ENCODE peak calls at places on chromosomes 2 and 18, in five cellular contexts. X is ovary, Y is heart left ventricle, C is uterus, T is breast epithelium. B is an unnamed sample.

GRCh38 chr2:64311948-64312621 is 141.9 kb upstream of the LGALSL start:
- DNase-seq in X (peak), Y (peak), C (peak), T (peak), B (peak)

GRCh38 chr2:240199133-240199870 is 58.8 kb upstream of the OTOS start:
- DNase-seq in X (peak), Y (no peak), C (peak), T (no peak), B (peak)

GRCh38 chr18:31943895-31944816 is 1.2 kb upstream of the TRAPPC8 start:
- DNase-seq in X (no peak), Y (no peak), C (no peak), T (no peak), B (no peak)

GRCh38 chr2:32622570-32623310 is 5.1 kb upstream of the TTC27 start:
- DNase-seq in X (no peak), Y (no peak), C (no peak), T (no peak), B (no peak)

GRCh38 chr2:74199275-74199701 is 873 bp downstream of the MTHFD2 start:
- DNase-seq in X (no peak), Y (no peak), C (no peak), T (no peak), B (peak)

GRCh38 chr2:37561615-37562569 is 109.5 kb downstream of the CDC42EP3 start:
- DNase-seq in X (no peak), Y (no peak), C (no peak), T (no peak), B (no peak)

GRCh38 chr2:148746973-148747372 is 102.4 kb downstream of the EPC2 start:
- DNase-seq in X (no peak), Y (no peak), C (no peak), T (no peak), B (no peak)

GRCh38 chr2:130369589-130370341 is 13.9 kb downstream of the PTPN18 start:
- DNase-seq in X (no peak), Y (no peak), C (no peak), T (no peak), B (no peak)

GRCh38 chr18:56460590-56460989 is 177.8 kb downstream of the TXNL1 start:
- DNase-seq in X (no peak), Y (no peak), C (no peak), T (no peak), B (no peak)

GRCh38 chr2:54977149-54977548 is 73.1 kb downstream of the RTN4 start:
- DNase-seq in X (no peak), Y (no peak), C (no peak), T (no peak), B (no peak)

GRCh38 chr2:225104321-225104720 is 62.1 kb upstream of the DOCK10 start:
- DNase-seq in X (no peak), Y (no peak), C (no peak), T (no peak), B (no peak)

GRCh38 chr2:149645391-149645790 is 57.8 kb upstream of the MMADHC start:
- DNase-seq in X (no peak), Y (no peak), C (no peak), T (no peak), B (no peak)

GRCh38 chr18:78586596-78586995 is 393.0 kb upstream of the SALL3 start:
- DNase-seq in X (no peak), Y (no peak), C (no peak), T (no peak), B (no peak)

GRCh38 chr2:232292395-232293154 is 86.0 kb upstream of the ALPP start:
- DNase-seq in X (no peak), Y (peak), C (no peak), T (no peak), B (peak)

GRCh38 chr18:55857409-55857808 is 269.4 kb upstream of the TCF4 start:
- DNase-seq in X (no peak), Y (no peak), C (no peak), T (no peak), B (no peak)

GRCh38 chr2:18684202-18685040 is 95.1 kb upstream of the NT5C1B start:
- DNase-seq in X (no peak), Y (no peak), C (no peak), T (no peak), B (no peak)

GRCh38 chr2:126729896-126730295 is 73.9 kb downstream of the GYPC start:
- DNase-seq in X (no peak), Y (no peak), C (no peak), T (no peak), B (peak)

GRCh38 chr2:180370476-180371205 is 363.5 kb upstream of the CWC22 start:
- DNase-seq in X (no peak), Y (no peak), C (no peak), T (no peak), B (no peak)

GRCh38 chr18:76494181-76494540 is 881 bp downstream of the ZNF516 start:
- DNase-seq in X (peak), Y (no peak), C (peak), T (no peak), B (peak)

GRCh38 chr18:76989647-76990190 is 142.9 kb downstream of the MBP start:
- DNase-seq in X (no peak), Y (no peak), C (no peak), T (no peak), B (no peak)

GRCh38 chr2:201631041-201631440 is 12.3 kb downstream of the TMEM237 start:
- DNase-seq in X (no peak), Y (no peak), C (no peak), T (no peak), B (no peak)

GRCh38 chr2:134776836-134777235 is 58.0 kb upstream of the TMEM163 start:
- DNase-seq in X (no peak), Y (no peak), C (no peak), T (no peak), B (no peak)

GRCh38 chr2:38076250-38076709 is 329 bp upstream of the CYP1B1 start:
- DNase-seq in X (peak), Y (peak), C (peak), T (peak), B (peak)

GRCh38 chr2:5057895-5058294 is 634.3 kb upstream of the SOX11 start:
- DNase-seq in X (no peak), Y (no peak), C (no peak), T (no peak), B (no peak)

DNA sequence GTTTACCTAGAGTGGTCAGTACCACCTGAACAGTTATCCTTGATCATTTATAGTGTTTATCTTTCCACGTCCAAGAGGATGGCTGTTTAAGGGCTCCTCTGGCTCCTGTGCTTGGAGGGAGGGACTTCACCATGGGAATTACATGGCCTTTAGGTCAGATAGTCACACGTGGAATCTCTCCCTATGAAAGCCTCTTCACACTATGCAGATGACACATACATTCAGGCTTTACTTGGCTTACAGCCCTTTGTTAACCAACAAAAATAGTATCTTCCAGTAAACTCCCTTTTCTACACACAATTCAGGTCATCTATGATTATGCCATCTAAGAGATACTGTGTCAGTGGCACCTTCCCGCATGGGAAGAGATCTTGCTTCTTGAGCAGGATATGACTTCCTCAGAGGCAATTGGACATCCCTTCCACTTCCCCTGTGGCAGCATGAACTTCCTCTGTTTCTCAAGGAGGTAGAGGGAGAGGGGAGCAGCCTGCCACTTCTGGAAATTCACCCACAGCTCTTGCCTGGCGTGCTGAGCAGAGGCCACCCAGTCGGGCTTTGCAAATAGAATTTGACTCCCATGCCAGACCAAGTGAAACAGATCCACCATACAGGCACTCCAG is 53.5 kb downstream of the COLEC12 start:
- DNase-seq in X (no peak), Y (no peak), C (no peak), T (no peak), B (no peak)
- TF ChIP-seq POLR2A in X (no peak), Y (no peak), C (no peak), T (no peak), B (no peak)

GRCh38 chr2:207333599-207334308 is 168.0 kb upstream of the KLF7 start:
- DNase-seq in X (no peak), Y (no peak), C (no peak), T (no peak), B (no peak)

GRCh38 chr2:207334309-207334630 is 168.5 kb upstream of the KLF7 start:
- DNase-seq in X (no peak), Y (no peak), C (no peak), T (no peak), B (no peak)

GRCh38 chr2:207330912-207331311 is 165.2 kb upstream of the KLF7 start:
- DNase-seq in X (peak), Y (no peak), C (peak), T (no peak), B (no peak)

GRCh38 chr2:207331674-207332073 is 165.9 kb upstream of the KLF7 start:
- DNase-seq in X (no peak), Y (no peak), C (no peak), T (no peak), B (no peak)

GRCh38 chr2:207332473-207333212 is 166.9 kb upstream of the KLF7 start:
- DNase-seq in X (no peak), Y (no peak), C (no peak), T (no peak), B (no peak)
- TF ChIP-seq POLR2A in X (no peak), Y (no peak), C (no peak), T (no peak), B (no peak)

GRCh38 chr18:2846638-2847340 is at the start of gene EMILIN2:
- DNase-seq in X (peak), Y (peak), C (peak), T (no peak), B (peak)
- TF ChIP-seq POLR2A in X (peak), Y (no peak), C (peak), T (no peak), B (no peak)

GRCh38 chr2:98009887-98010760 is 14.4 kb upstream of the TMEM131 start:
- DNase-seq in X (no peak), Y (no peak), C (no peak), T (no peak), B (no peak)

GRCh38 chr2:98014379-98014778 is 18.6 kb upstream of the TMEM131 start:
- DNase-seq in X (no peak), Y (no peak), C (no peak), T (no peak), B (no peak)

GRCh38 chr2:98015681-98016080 is 19.9 kb upstream of the TMEM131 start:
- DNase-seq in X (no peak), Y (no peak), C (no peak), T (no peak), B (no peak)

GRCh38 chr2:98012561-98012979 is 16.8 kb upstream of the TMEM131 start:
- DNase-seq in X (no peak), Y (no peak), C (no peak), T (no peak), B (no peak)

GRCh38 chr2:98013407-98014042 is 17.8 kb upstream of the TMEM131 start:
- DNase-seq in X (no peak), Y (no peak), C (no peak), T (no peak), B (no peak)
- TF ChIP-seq POLR2A in X (no peak), Y (no peak), C (no peak), T (no peak), B (no peak)

DNA sequence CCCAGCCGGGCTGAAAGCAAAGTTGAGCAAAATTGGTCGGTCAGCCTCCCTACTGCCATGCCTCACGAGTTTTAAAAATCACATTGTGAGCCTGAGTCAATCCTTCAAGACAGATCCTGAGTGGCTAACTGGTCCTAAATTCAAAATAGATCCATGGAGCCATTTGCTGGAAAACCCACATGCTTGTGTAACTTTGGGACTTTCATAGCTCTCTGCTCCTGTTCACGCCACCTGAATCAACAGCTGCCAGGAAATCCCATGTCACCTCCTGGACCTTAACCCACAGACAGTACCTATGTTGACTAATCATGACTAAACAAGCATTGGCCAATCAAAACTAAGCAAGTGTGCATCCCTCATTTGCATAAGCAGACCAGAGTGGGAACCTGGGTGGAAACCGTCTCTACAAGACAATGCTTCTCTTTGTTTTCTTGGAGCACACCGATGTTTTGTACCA is 42.8 kb upstream of the LDLRAD4 start:
- DNase-seq in X (no peak), Y (no peak), C (no peak), T (no peak), B (no peak)
- TF ChIP-seq POLR2A in X (no peak), Y (no peak), C (no peak), T (no peak), B (no peak)